ENCODE peak calls at places on chromosomes 5 and 9, in seven cellular contexts. One of them, this sample, is unnamed.

GRCh38 chr9:2228132-2228531 is 213.0 kb downstream of the SMARCA2 start:
- DNase-seq in breast epithelium: no peak
- DNase-seq in HCT116: no peak
- DNase-seq in stomach: no peak
- DNase-seq in K562: peak; percentile 37
- DNase-seq in SK-N-SH: peak; percentile 45
- DNase-seq in Panc1: no peak
- DNase-seq in this sample: peak; percentile 25

GRCh38 chr5:127051591-127051990 is 21.2 kb upstream of the MARCHF3 start:
- DNase-seq in breast epithelium: no peak
- DNase-seq in HCT116: no peak
- DNase-seq in stomach: no peak
- DNase-seq in K562: no peak
- DNase-seq in SK-N-SH: no peak
- DNase-seq in Panc1: no peak
- DNase-seq in this sample: no peak

GRCh38 chr5:170650850-170651249 is 132.7 kb upstream of the GABRP start:
- DNase-seq in breast epithelium: no peak
- DNase-seq in HCT116: no peak
- DNase-seq in stomach: no peak
- DNase-seq in K562: no peak
- DNase-seq in SK-N-SH: no peak
- DNase-seq in Panc1: no peak
- DNase-seq in this sample: no peak

GRCh38 chr9:125183054-125183453 is 6.5 kb downstream of the PPP6C start:
- DNase-seq in breast epithelium: no peak
- DNase-seq in HCT116: no peak
- DNase-seq in stomach: no peak
- DNase-seq in K562: no peak
- DNase-seq in SK-N-SH: no peak
- DNase-seq in Panc1: no peak
- DNase-seq in this sample: no peak

GRCh38 chr9:77017505-77017894 is 2.0 kb upstream of the FOXB2 start:
- DNase-seq in breast epithelium: no peak
- DNase-seq in HCT116: no peak
- DNase-seq in stomach: no peak
- DNase-seq in K562: no peak
- DNase-seq in SK-N-SH: peak; percentile 18
- DNase-seq in Panc1: no peak
- DNase-seq in this sample: no peak

GRCh38 chr5:6804766-6805165 is 91.5 kb downstream of the TENT4A start:
- DNase-seq in breast epithelium: no peak
- DNase-seq in HCT116: no peak
- DNase-seq in stomach: no peak
- DNase-seq in K562: no peak
- DNase-seq in SK-N-SH: no peak
- DNase-seq in Panc1: no peak
- DNase-seq in this sample: no peak

GRCh38 chr5:133902521-133903118 is 65.8 kb downstream of the C5orf15 start:
- DNase-seq in breast epithelium: no peak
- DNase-seq in HCT116: no peak
- DNase-seq in stomach: no peak
- DNase-seq in K562: peak; percentile 93
- DNase-seq in SK-N-SH: no peak
- DNase-seq in Panc1: no peak
- DNase-seq in this sample: no peak

GRCh38 chr5:35454011-35454525 is 163.6 kb upstream of the SPEF2 start:
- DNase-seq in breast epithelium: no peak
- DNase-seq in HCT116: no peak
- DNase-seq in stomach: no peak
- DNase-seq in K562: no peak
- DNase-seq in SK-N-SH: no peak
- DNase-seq in Panc1: no peak
- DNase-seq in this sample: no peak

GRCh38 chr9:134419684-134420076 is 93.4 kb downstream of the RXRA start:
- DNase-seq in breast epithelium: no peak
- DNase-seq in HCT116: no peak
- DNase-seq in stomach: no peak
- DNase-seq in K562: peak; percentile 16
- DNase-seq in SK-N-SH: peak; percentile 83
- DNase-seq in Panc1: no peak
- DNase-seq in this sample: no peak

GRCh38 chr5:147576646-147577535 is 67.0 kb upstream of the DPYSL3 start:
- DNase-seq in breast epithelium: peak; percentile 68
- DNase-seq in HCT116: no peak
- DNase-seq in stomach: peak; percentile 54
- DNase-seq in K562: peak; percentile 20
- DNase-seq in SK-N-SH: peak; percentile 49
- DNase-seq in Panc1: peak; percentile 24
- DNase-seq in this sample: peak; percentile 53

GRCh38 chr9:124480621-124480981 is 26.6 kb downstream of the NR5A1 start:
- DNase-seq in breast epithelium: no peak
- DNase-seq in HCT116: peak; percentile 32
- DNase-seq in stomach: no peak
- DNase-seq in K562: peak; percentile 72
- DNase-seq in SK-N-SH: peak; percentile 80
- DNase-seq in Panc1: no peak
- DNase-seq in this sample: no peak

GRCh38 chr5:15993334-15993733 is 186.3 kb downstream of the MARCHF11 start:
- DNase-seq in breast epithelium: no peak
- DNase-seq in HCT116: no peak
- DNase-seq in stomach: no peak
- DNase-seq in K562: no peak
- DNase-seq in SK-N-SH: no peak
- DNase-seq in Panc1: no peak
- DNase-seq in this sample: no peak

GRCh38 chr5:10289353-10289752 is 18.3 kb downstream of the CMBL start:
- DNase-seq in breast epithelium: peak; percentile 49
- DNase-seq in HCT116: no peak
- DNase-seq in stomach: peak; percentile 67
- DNase-seq in K562: no peak
- DNase-seq in SK-N-SH: no peak
- DNase-seq in Panc1: no peak
- DNase-seq in this sample: peak; percentile 78

GRCh38 chr5:10286552-10287227 is 21.0 kb downstream of the CMBL start:
- DNase-seq in breast epithelium: no peak
- DNase-seq in HCT116: no peak
- DNase-seq in stomach: no peak
- DNase-seq in K562: no peak
- DNase-seq in SK-N-SH: no peak
- DNase-seq in Panc1: no peak
- DNase-seq in this sample: no peak

GRCh38 chr5:10289991-10290390 is 17.7 kb downstream of the CMBL start:
- DNase-seq in breast epithelium: peak; percentile 46
- DNase-seq in HCT116: no peak
- DNase-seq in stomach: no peak
- DNase-seq in K562: no peak
- DNase-seq in SK-N-SH: no peak
- DNase-seq in Panc1: no peak
- DNase-seq in this sample: no peak

GRCh38 chr5:10291736-10292135 is 16.0 kb downstream of the CMBL start:
- DNase-seq in breast epithelium: no peak
- DNase-seq in HCT116: no peak
- DNase-seq in stomach: no peak
- DNase-seq in K562: no peak
- DNase-seq in SK-N-SH: no peak
- DNase-seq in Panc1: no peak
- DNase-seq in this sample: no peak

DNA sequence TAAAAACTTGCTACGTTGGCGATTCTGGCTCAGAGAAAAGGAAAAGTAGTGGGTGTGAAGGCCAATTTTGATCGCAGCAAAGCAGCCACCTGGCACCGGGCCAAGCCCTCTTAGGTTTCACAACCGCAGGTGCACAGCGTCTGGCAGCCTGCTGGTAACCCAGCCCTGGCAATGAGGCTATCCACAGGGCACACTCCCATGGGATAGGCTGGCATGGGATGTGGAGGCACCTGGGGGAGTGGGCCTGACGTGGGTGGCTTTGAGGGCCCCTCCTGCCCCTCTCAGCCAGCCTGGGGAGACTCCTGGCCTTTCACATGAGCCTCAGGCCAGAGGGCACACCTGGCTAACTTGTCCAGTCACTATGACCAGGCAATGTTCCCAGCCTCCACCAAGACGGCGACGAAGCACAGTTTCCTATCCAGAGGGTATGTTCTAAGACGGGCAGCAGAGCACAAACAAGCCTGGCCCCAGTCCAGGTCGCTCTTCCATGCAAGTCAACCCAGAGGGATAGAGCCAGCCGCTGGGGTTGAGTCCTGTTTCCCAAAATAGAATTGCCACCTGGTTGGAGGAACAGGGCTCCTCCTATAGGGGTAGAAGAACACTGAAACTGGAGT is 19.0 kb downstream of the CMBL start:
- DNase-seq in breast epithelium: peak; percentile 86
- DNase-seq in HCT116: no peak
- DNase-seq in stomach: peak; percentile 96
- DNase-seq in K562: no peak
- DNase-seq in SK-N-SH: no peak
- DNase-seq in Panc1: no peak
- DNase-seq in this sample: peak; percentile 95
- TF ChIP-seq POLR2AphosphoS5 in breast epithelium: peak; percentile 38
- TF ChIP-seq POLR2AphosphoS5 in HCT116: no peak
- TF ChIP-seq POLR2AphosphoS5 in stomach: peak; percentile 68
- TF ChIP-seq POLR2AphosphoS5 in K562: no peak
- TF ChIP-seq POLR2AphosphoS5 in SK-N-SH: no peak
- TF ChIP-seq POLR2AphosphoS5 in Panc1: no peak
- TF ChIP-seq POLR2AphosphoS5 in this sample: peak; percentile 64

GRCh38 chr5:99694884-99695283 is 766.1 kb upstream of the CHD1 start:
- DNase-seq in breast epithelium: no peak
- DNase-seq in HCT116: no peak
- DNase-seq in stomach: no peak
- DNase-seq in K562: no peak
- DNase-seq in SK-N-SH: no peak
- DNase-seq in Panc1: no peak
- DNase-seq in this sample: no peak
- H3K4me3 ChIP-seq in breast epithelium: no peak overlapping the region
- H3K4me3 ChIP-seq in HCT116: no peak overlapping the region
- H3K4me3 ChIP-seq in stomach: no peak overlapping the region
- H3K4me3 ChIP-seq in K562: no peak overlapping the region
- H3K4me3 ChIP-seq in SK-N-SH: peak overlapping the region; percentile 24
- H3K4me3 ChIP-seq in Panc1: no peak overlapping the region
- H3K4me3 ChIP-seq in this sample: no peak overlapping the region

DNA sequence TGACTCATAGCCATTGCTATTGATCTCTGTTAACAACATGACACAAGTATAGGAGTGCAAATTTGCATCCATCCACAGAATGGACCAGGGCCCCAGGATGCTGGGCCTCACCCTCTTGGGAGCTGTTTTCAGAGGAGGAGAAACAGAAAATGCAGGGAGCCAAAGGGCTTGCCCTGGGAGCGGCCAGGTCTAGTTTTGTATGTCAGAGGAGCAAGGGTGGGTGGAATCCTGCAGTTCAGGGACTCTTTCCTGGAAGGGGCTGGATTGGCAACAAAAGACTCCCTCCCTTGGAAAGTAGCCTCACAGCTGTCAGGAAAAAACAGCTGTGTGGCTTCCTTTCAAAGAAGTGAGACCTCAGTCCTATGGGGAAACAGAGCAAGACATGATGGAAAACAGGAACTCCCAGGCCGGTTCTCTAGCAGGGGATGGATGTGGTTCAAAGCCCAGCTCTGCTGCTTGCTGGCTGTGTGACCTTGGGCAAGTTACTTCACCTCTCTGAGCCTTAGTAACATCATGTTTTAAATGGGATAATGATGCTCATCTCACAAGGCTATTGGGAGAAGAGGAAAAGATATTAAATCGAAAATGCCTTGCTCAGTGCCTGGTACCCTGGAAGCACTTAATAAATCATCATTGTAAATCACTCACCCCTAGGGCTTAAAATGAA is 50.5 kb upstream of the SH3PXD2B start:
- DNase-seq in breast epithelium: no peak
- DNase-seq in HCT116: no peak
- DNase-seq in stomach: no peak
- DNase-seq in K562: no peak
- DNase-seq in SK-N-SH: no peak
- DNase-seq in Panc1: no peak
- DNase-seq in this sample: peak; percentile 19
- TF ChIP-seq POLR2AphosphoS5 in breast epithelium: peak; percentile 45
- TF ChIP-seq POLR2AphosphoS5 in HCT116: no peak
- TF ChIP-seq POLR2AphosphoS5 in stomach: no peak
- TF ChIP-seq POLR2AphosphoS5 in K562: no peak
- TF ChIP-seq POLR2AphosphoS5 in SK-N-SH: no peak
- TF ChIP-seq POLR2AphosphoS5 in Panc1: no peak
- TF ChIP-seq POLR2AphosphoS5 in this sample: peak; percentile 26

DNA sequence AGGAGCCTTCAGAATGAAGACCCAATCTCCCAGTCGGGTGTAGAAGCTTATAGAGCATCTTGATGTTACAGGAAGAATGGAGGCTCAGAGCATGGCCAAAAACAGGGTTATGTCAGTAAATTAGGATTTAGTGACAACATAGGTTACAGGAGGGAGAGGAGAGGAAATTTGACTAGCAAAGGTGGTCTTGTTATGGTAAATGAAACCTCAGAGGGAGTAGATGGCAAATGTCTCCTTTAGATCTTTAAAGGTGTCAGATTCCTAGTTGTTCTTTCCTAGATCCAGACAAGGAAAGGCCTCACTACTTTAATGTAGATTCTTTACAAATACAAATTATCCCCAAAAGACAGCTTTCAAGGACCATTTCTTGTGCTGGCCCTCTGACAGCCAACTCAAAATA is 465.0 kb downstream of the DMRTA1 start:
- DNase-seq in breast epithelium: no peak
- DNase-seq in HCT116: no peak
- DNase-seq in stomach: no peak
- DNase-seq in K562: no peak
- DNase-seq in SK-N-SH: no peak
- DNase-seq in Panc1: no peak
- DNase-seq in this sample: no peak
- H3K4me3 ChIP-seq in breast epithelium: no peak overlapping the region
- H3K4me3 ChIP-seq in HCT116: no peak overlapping the region
- H3K4me3 ChIP-seq in stomach: no peak overlapping the region
- H3K4me3 ChIP-seq in K562: no peak overlapping the region
- H3K4me3 ChIP-seq in SK-N-SH: no peak overlapping the region
- H3K4me3 ChIP-seq in Panc1: no peak overlapping the region
- H3K4me3 ChIP-seq in this sample: no peak overlapping the region

GRCh38 chr9:107283621-107284616 is 840 bp downstream of the RAD23B start:
- DNase-seq in breast epithelium: peak; percentile 69
- DNase-seq in HCT116: peak; percentile 51
- DNase-seq in stomach: peak; percentile 76
- DNase-seq in K562: peak; percentile 92
- DNase-seq in SK-N-SH: no peak
- DNase-seq in Panc1: peak; percentile 13
- DNase-seq in this sample: peak; percentile 81
- TF ChIP-seq POLR2AphosphoS5 in breast epithelium: peak; percentile 52
- TF ChIP-seq POLR2AphosphoS5 in HCT116: no peak
- TF ChIP-seq POLR2AphosphoS5 in stomach: peak; percentile 44
- TF ChIP-seq POLR2AphosphoS5 in K562: peak; percentile 26
- TF ChIP-seq POLR2AphosphoS5 in SK-N-SH: no peak
- TF ChIP-seq POLR2AphosphoS5 in Panc1: no peak
- TF ChIP-seq POLR2AphosphoS5 in this sample: peak; percentile 41

This sample was measured in transverse colon.